ENCODE peak calls at places on chromosome 1, in ten cellular contexts. H, K, S, I, R, A, D, L, O and N are unnamed samples.

GRCh38 chr1:29729281-29729680 is 493.0 kb downstream of the PTPRU start:
- DNase-seq in L (no peak), D (no peak), A (no peak), S (no peak), K (no peak), O (no peak), R (no peak), H (no peak), I (no peak), N (no peak)

GRCh38 chr1:175145899-175146298 is 46.7 kb downstream of the KIAA0040 start:
- DNase-seq in A (no peak), D (no peak), R (no peak), O (no peak), L (no peak), I (no peak), S (no peak), K (no peak), H (no peak), N (no peak)

GRCh38 chr1:19734056-19734455 is 65.7 kb downstream of the TMCO4 start:
- DNase-seq in K (no peak), D (no peak), H (no peak), A (no peak), I (no peak), S (no peak), R (no peak), L (no peak), O (no peak), N (no peak)

GRCh38 chr1:59075021-59075420 is 221.9 kb upstream of the FGGY start:
- DNase-seq in L (no peak), I (no peak), K (no peak), H (no peak), O (no peak), D (no peak), S (no peak), A (no peak), R (no peak), N (no peak)

GRCh38 chr1:7278827-7279752 is 492.0 kb upstream of the VAMP3 start:
- DNase-seq in O (no peak), L (no peak), K (no peak), R (no peak), H (no peak), I (no peak), D (no peak), S (no peak), A (no peak), N (no peak)

GRCh38 chr1:233364695-233365539 is 37.4 kb downstream of the MAP3K21 start:
- DNase-seq in I (no peak), K (peak), L (no peak), H (no peak), S (peak), A (no peak), D (no peak), O (no peak), R (no peak), N (no peak)

GRCh38 chr1:218366322-218367052 is 21.4 kb downstream of the TGFB2 start:
- DNase-seq in A (no peak), S (peak), K (no peak), H (no peak), O (no peak), R (no peak), D (no peak), I (no peak), L (no peak), N (no peak)

GRCh38 chr1:147567594-147568381 is 26.5 kb downstream of the BCL9 start:
- DNase-seq in L (no peak), O (no peak), D (no peak), A (no peak), S (no peak), K (no peak), I (no peak), H (no peak), R (no peak), N (no peak)

GRCh38 chr1:15692121-15692682 is 8.1 kb downstream of the PLEKHM2 start:
- DNase-seq in K (no peak), L (no peak), R (no peak), A (no peak), D (no peak), S (no peak), I (no peak), O (no peak), H (no peak), N (no peak)

GRCh38 chr1:75471245-75471644 is 139.7 kb downstream of the SLC44A5 start:
- DNase-seq in R (no peak), D (no peak), O (no peak), H (no peak), I (no peak), K (no peak), S (no peak), L (no peak), A (no peak), N (no peak)

GRCh38 chr1:217896490-217896889 is 265.3 kb downstream of the SPATA17 start:
- DNase-seq in H (no peak), R (no peak), O (no peak), I (no peak), S (no peak), L (no peak), K (no peak), A (no peak), D (no peak), N (no peak)

GRCh38 chr1:245512181-245512888 is 357.6 kb downstream of the KIF26B start:
- DNase-seq in A (no peak), I (no peak), K (no peak), H (no peak), O (no peak), R (no peak), L (no peak), D (no peak), S (peak), N (no peak)

GRCh38 chr1:166925791-166926483 is 49.4 kb downstream of the ILDR2 start:
- DNase-seq in R (no peak), D (no peak), H (no peak), I (no peak), O (no peak), L (no peak), S (no peak), K (no peak), A (no peak), N (no peak)

GRCh38 chr1:2921970-2922686 is 99.1 kb upstream of the ACTRT2 start:
- DNase-seq in S (no peak), R (peak), L (no peak), D (no peak), H (peak), K (peak), O (no peak), A (peak), I (no peak), N (no peak)

GRCh38 chr1:14787604-14788003 is 189.1 kb downstream of the KAZN start:
- DNase-seq in D (no peak), H (no peak), R (no peak), O (no peak), I (no peak), K (no peak), A (no peak), S (no peak), L (no peak), N (no peak)

GRCh38 chr1:116243673-116244101 is 129.4 kb upstream of the ATP1A1 start:
- DNase-seq in I (no peak), A (no peak), O (peak), K (no peak), L (no peak), D (no peak), R (no peak), H (no peak), S (peak), N (no peak)

GRCh38 chr1:45982359-45982758 is 150.1 kb downstream of the PIK3R3 start:
- DNase-seq in D (no peak), R (no peak), L (no peak), K (no peak), I (no peak), H (no peak), O (no peak), A (no peak), S (no peak), N (no peak)

GRCh38 chr1:171219751-171220385 is 28.4 kb upstream of the FMO1 start:
- DNase-seq in D (no peak), A (no peak), R (no peak), S (no peak), K (no peak), H (no peak), L (no peak), I (no peak), O (no peak), N (no peak)

GRCh38 chr1:160863422-160864131 is 890 bp upstream of the CD244 start:
- DNase-seq in A (no peak), R (no peak), O (no peak), H (no peak), S (no peak), K (no peak), L (no peak), D (no peak), I (no peak), N (no peak)

GRCh38 chr1:17606826-17607440 is 67.4 kb downstream of the ARHGEF10L start:
- DNase-seq in A (peak), H (peak), R (no peak), K (peak), S (no peak), O (peak), D (peak), I (peak), L (peak), N (peak)

GRCh38 chr1:156726549-156727226 is 1.6 kb upstream of the METTL25B start:
- DNase-seq in H (no peak), S (peak), O (no peak), A (peak), D (peak), K (peak), I (no peak), R (no peak), L (peak), N (peak)

GRCh38 chr1:231387770-231388669 is 34.1 kb downstream of the EGLN1 start:
- DNase-seq in K (no peak), R (no peak), D (no peak), A (no peak), I (no peak), H (no peak), S (no peak), O (no peak), L (no peak), N (no peak)

GRCh38 chr1:203624341-203624712 is 2.3 kb upstream of the ATP2B4 start:
- DNase-seq in S (no peak), H (no peak), K (no peak), L (no peak), R (no peak), A (no peak), D (no peak), O (no peak), I (no peak), N (no peak)

GRCh38 chr1:22117851-22118250 is 25.0 kb downstream of the WNT4 start:
- DNase-seq in O (no peak), I (no peak), D (no peak), S (no peak), K (no peak), R (no peak), A (no peak), L (no peak), H (no peak), N (no peak)

GRCh38 chr1:246110343-246111219 is 396.5 kb downstream of the SMYD3 start:
- DNase-seq in A (no peak), L (no peak), K (no peak), I (no peak), S (peak), R (no peak), H (no peak), O (no peak), D (no peak), N (no peak)

GRCh38 chr1:192860478-192861185 is 51.8 kb downstream of the RGS2 start:
- DNase-seq in K (no peak), H (no peak), A (no peak), D (no peak), S (no peak), R (no peak), O (no peak), I (no peak), L (no peak), N (no peak)

GRCh38 chr1:202164271-202165037 is 4.1 kb upstream of the PTPN7 start:
- DNase-seq in A (no peak), O (peak), R (peak), I (no peak), D (no peak), H (no peak), K (no peak), S (no peak), L (no peak), N (no peak)